ENCODE peak calls at places on chromosome 2, in four cellular contexts. R, N, Q and D are unnamed samples.

GRCh38 chr2:174059875-174060226 is 94.7 kb upstream of the SP3 start:
- DNase-seq in R (no peak), N (no peak), Q (no peak), D (no peak)

GRCh38 chr2:151718247-151718646 is 16.0 kb downstream of the NEB start:
- DNase-seq in R (no peak), N (no peak), Q (no peak), D (no peak)

GRCh38 chr2:16167471-16168426 is 227.4 kb downstream of the MYCN start:
- DNase-seq in R (no peak), N (no peak), Q (no peak), D (no peak)

GRCh38 chr2:241957276-241957675 is 87.7 kb downstream of the RTP5 start:
- DNase-seq in R (no peak), N (no peak), Q (no peak), D (no peak)

GRCh38 chr2:85160946-85161625 is 27.9 kb downstream of the TCF7L1 start:
- DNase-seq in R (no peak), N (no peak), Q (no peak), D (no peak)

GRCh38 chr2:121071058-121071504 is 213.9 kb downstream of the TFCP2L1 start:
- DNase-seq in R (peak), N (no peak), Q (no peak), D (no peak)

GRCh38 chr2:241009601-241010530 is 11.4 kb downstream of the SNED1 start:
- DNase-seq in R (no peak), N (peak), Q (peak), D (no peak)

GRCh38 chr2:218954541-218955300 is 4.7 kb upstream of the CDK5R2 start:
- DNase-seq in R (no peak), N (no peak), Q (no peak), D (no peak)

GRCh38 chr2:57759822-57760300 is 286.7 kb upstream of the VRK2 start:
- DNase-seq in R (peak), N (peak), Q (peak), D (peak)

GRCh38 chr2:30098271-30099005 is 48.4 kb upstream of the YPEL5 start:
- DNase-seq in R (no peak), N (no peak), Q (no peak), D (no peak)

GRCh38 chr2:230941202-230942180 is 16.4 kb upstream of the GPR55 start:
- DNase-seq in R (no peak), N (peak), Q (no peak), D (no peak)

GRCh38 chr2:239327536-239328305 is 73.1 kb downstream of the HDAC4 start:
- DNase-seq in R (no peak), N (peak), Q (no peak), D (no peak)

GRCh38 chr2:147451131-147451530 is 393.7 kb upstream of the ACVR2A start:
- DNase-seq in R (no peak), N (no peak), Q (no peak), D (no peak)

GRCh38 chr2:48257456-48257855 is 272.5 kb upstream of the STON1 start:
- DNase-seq in R (no peak), N (no peak), Q (no peak), D (no peak)

GRCh38 chr2:143152219-143152618 is 23.0 kb downstream of the ARHGAP15 start:
- DNase-seq in R (no peak), N (no peak), Q (no peak), D (no peak)

GRCh38 chr2:148560501-148560900 is 84.0 kb upstream of the EPC2 start:
- DNase-seq in R (no peak), N (no peak), Q (no peak), D (no peak)

GRCh38 chr2:190607657-190608357 is 41.1 kb upstream of the NAB1 start:
- DNase-seq in R (no peak), N (no peak), Q (no peak), D (no peak)

GRCh38 chr2:42547014-42547413 is 21.4 kb upstream of the MTA3 start:
- DNase-seq in R (no peak), N (no peak), Q (no peak), D (no peak)

GRCh38 chr2:119022678-119023077 is 80.7 kb downstream of the MARCO start:
- DNase-seq in R (no peak), N (no peak), Q (no peak), D (no peak)

GRCh38 chr2:240223631-240224030 is 83.2 kb upstream of the OTOS start:
- DNase-seq in R (no peak), N (no peak), Q (no peak), D (no peak)

GRCh38 chr2:144456680-144457079 is 63.2 kb downstream of the ZEB2 start:
- DNase-seq in R (no peak), N (peak), Q (no peak), D (no peak)

GRCh38 chr2:26477911-26478253 is at the start of gene OTOF:
- DNase-seq in R (peak), N (peak), Q (no peak), D (no peak)

GRCh38 chr2:10307561-10308156 is 5.0 kb downstream of the HPCAL1 start:
- DNase-seq in R (no peak), N (no peak), Q (no peak), D (no peak)

GRCh38 chr2:69604026-69604678 is 39.4 kb downstream of the AAK1 start:
- DNase-seq in R (no peak), N (no peak), Q (no peak), D (no peak)

GRCh38 chr2:206045251-206045650 is 40.7 kb downstream of the INO80D start:
- DNase-seq in R (no peak), N (no peak), Q (no peak), D (no peak)

GRCh38 chr2:96760986-96761832 is 507 bp downstream of the CNNM4 start:
- DNase-seq in R (no peak), N (no peak), Q (peak), D (no peak)

GRCh38 chr2:54675281-54675680 is 48.2 kb upstream of the EML6 start:
- DNase-seq in R (no peak), N (no peak), Q (no peak), D (no peak)

GRCh38 chr2:102368461-102369109 is 13.0 kb downstream of the IL18R1 start:
- DNase-seq in R (no peak), N (no peak), Q (no peak), D (no peak)

GRCh38 chr2:206584323-206585116 is 57.8 kb upstream of the FAM237A start:
- DNase-seq in R (no peak), N (no peak), Q (no peak), D (no peak)

GRCh38 chr2:180722551-180723239 is 257.7 kb upstream of the UBE2E3 start:
- DNase-seq in R (no peak), N (no peak), Q (no peak), D (no peak)

GRCh38 chr2:45833968-45834344 is 182.5 kb downstream of the PRKCE start:
- DNase-seq in R (no peak), N (no peak), Q (no peak), D (no peak)

GRCh38 chr2:27992787-27993747 is 102.5 kb downstream of the BABAM2 start:
- DNase-seq in R (no peak), N (no peak), Q (no peak), D (no peak)

GRCh38 chr2:128315829-128316776 is 2.6 kb downstream of the HS6ST1 start:
- DNase-seq in R (peak), N (peak), Q (no peak), D (no peak)

GRCh38 chr2:75728614-75729419 is 18.1 kb upstream of the GCFC2 start:
- DNase-seq in R (no peak), N (no peak), Q (no peak), D (no peak)

GRCh38 chr2:239012228-239012627 is 164.3 kb downstream of the TWIST2 start:
- DNase-seq in R (no peak), N (no peak), Q (no peak), D (no peak)

GRCh38 chr2:27117995-27118524 is 868 bp downstream of the CGREF1 start:
- DNase-seq in R (no peak), N (no peak), Q (no peak), D (no peak)

GRCh38 chr2:179340678-179341077 is 76.0 kb upstream of the SESTD1 start:
- DNase-seq in R (no peak), N (no peak), Q (no peak), D (no peak)

GRCh38 chr2:85990084-85990483 is 101.3 kb upstream of the ST3GAL5 start:
- DNase-seq in R (no peak), N (no peak), Q (no peak), D (no peak)

GRCh38 chr2:151051584-151052220 is 210.0 kb downstream of the RBM43 start:
- DNase-seq in R (no peak), N (no peak), Q (peak), D (no peak)

DNA sequence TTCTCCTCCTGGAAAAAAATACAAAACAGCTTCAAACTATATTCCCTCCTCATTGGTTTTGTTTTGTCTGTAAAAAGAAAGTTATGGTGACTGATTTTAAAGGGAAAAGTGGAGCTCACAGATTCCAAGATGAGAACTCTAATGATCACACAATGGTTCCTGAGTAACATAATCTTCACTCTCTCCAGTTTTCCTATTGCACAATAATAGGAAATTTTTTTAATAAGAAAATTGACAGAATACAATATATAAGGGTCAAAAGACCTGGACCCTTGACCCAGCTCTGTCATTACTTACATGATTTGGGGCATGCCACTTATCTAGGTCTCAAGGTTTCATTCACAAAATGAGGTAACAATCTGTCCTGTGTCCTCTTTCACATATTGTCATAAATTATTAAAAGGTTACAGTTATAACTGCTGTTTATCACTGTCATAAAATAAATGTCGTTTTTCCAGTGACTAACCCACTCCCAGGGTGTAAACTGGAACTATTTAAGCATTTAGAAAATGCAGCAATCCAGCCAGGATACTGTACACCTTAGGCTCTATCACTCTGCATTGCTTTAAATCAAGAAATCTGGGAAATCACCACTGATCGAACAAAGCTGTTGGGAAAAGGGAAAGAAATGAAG is 4.1 kb downstream of the MGAT4A start:
- DNase-seq in R (no peak), N (no peak), Q (no peak), D (no peak)
- H3K4me3 ChIP-seq in R (peak), N (no peak), Q (peak), D (peak)

DNA sequence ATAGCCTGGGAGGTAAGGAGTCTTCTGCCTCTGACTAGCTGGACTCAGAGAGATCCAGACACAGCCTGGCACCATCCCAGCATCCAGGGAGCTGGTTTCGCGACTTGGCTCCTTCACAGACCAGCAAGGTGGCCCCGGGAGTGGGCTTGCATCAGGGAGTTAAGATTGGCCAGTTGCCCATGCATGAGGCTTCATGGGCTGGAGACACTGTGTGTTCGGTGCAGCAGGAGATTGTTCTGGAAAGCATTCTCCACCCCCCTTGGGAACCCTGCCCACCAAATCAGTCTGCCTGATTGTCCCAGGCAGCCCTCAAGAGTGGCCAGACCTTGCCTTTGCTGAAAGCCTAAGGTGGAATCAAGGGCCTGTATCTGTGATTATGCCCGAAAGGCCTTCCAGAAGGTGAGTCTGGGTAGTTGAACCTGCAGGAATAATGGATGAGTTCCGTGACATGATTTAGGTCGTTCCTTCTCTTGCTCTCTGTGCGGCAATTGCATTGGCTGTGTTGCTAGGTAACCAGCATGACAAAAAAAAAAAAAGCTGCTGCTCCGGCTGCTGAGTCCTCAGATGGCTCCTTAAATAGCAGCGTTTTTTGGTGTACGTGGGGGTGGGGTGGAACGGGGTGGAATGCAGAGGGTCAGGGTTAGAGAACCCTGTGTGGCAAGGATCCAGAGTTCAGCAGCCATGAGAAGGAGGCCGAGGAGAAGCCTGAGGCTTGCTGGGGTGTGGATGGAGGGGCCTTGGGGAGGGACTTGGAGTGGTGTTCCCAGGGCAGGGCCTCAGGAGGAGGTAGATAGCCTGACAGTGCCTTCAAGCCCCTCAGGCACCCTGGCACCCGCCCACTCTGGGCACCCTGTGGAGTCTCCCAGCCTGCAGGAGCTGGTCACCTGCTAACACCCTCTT is 93.0 kb upstream of the MCFD2 start:
- DNase-seq in R (peak), N (no peak), Q (no peak), D (no peak)
- H3K4me3 ChIP-seq in R (peak), N (no peak), Q (no peak), D (no peak)

GRCh38 chr2:232697059-232697806 is at the start of gene GIGYF2:
- DNase-seq in R (peak), N (peak), Q (peak), D (peak)

GRCh38 chr2:232697807-232698110 is 628 bp downstream of the GIGYF2 start:
- DNase-seq in R (no peak), N (no peak), Q (no peak), D (no peak)

GRCh38 chr2:232700154-232700553 is 3.0 kb downstream of the GIGYF2 start:
- DNase-seq in R (no peak), N (no peak), Q (no peak), D (no peak)

GRCh38 chr2:232698552-232699091 is 1.5 kb downstream of the GIGYF2 start:
- DNase-seq in R (no peak), N (no peak), Q (no peak), D (no peak)

DNA sequence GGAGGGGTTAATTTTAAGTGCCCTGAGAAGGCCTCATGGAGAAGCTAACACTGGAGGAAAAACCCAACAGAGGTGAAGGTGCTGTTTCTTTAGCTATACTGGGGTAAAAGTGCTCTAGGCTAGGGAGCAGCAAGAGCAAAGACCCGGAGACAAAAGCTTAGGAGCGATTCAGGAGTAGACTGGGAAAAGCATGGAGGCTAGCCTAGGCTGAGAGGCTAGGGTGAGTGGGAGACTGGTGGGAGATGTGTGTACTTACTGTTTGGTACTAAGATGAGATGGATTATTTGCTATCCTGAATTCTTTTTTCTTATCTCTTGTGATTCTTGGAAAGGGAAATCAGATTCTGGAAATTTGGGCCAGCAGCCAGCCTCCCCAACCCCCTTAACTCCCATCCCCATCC is 2.0 kb downstream of the GIGYF2 start:
- DNase-seq in R (no peak), N (no peak), Q (no peak), D (no peak)
- H3K4me3 ChIP-seq in R (peak), N (no peak), Q (peak), D (peak)

DNA sequence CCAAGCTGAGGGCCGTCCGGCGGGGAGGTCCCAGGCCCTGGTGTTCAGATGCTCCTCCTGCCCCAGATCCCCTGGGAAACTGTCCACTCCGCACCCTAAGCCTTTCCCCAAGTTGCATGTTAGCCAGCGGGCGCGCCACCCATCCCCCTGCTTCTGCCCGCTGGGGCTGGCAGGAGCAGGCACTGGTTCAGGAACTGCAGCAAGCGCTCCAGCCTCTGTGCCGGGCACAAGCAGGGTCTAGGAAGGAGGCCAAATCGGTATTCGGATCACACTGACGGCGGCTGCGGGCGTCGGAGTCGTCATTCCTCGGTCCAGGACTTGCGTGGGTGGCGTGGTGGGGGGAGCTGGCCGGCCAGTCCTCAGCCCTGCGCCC is 53.7 kb downstream of the FAM168B start:
- DNase-seq in R (no peak), N (peak), Q (no peak), D (no peak)
- H3K4me3 ChIP-seq in R (peak), N (peak), Q (no peak), D (no peak)